ENCODE peak calls at places on chromosomes 12 and 14, in nine cellular contexts. Q is A549; N is HEK293T; G is activated T-cell treated with anti-CD3 and anti-CD28 coated beads, Interleukin-2, amount 50 U/mL, for 72 hours; I is right cardiac atrium; Z is G401; P is left lung; K is mucosa of gallbladder; B is hypothalamus. V is an unnamed sample.

GRCh38 chr12:120598674-120599463 is 17.7 kb upstream of the POP5 start:
- DNase-seq in Q (peak), N (no peak), G (no peak), I (no peak), Z (no peak), P (no peak), K (peak), B (no peak), V (no peak)

GRCh38 chr14:73785336-73785833 is 66.2 kb upstream of the PTGR2 start:
- DNase-seq in Q (peak), N (peak), G (no peak), I (no peak), Z (no peak), P (no peak), K (peak), B (no peak), V (peak)

GRCh38 chr12:31021809-31022492 is 51.7 kb upstream of the DDX11 start:
- DNase-seq in Q (no peak), N (no peak), G (no peak), I (no peak), Z (no peak), P (no peak), K (no peak), B (no peak), V (no peak)

GRCh38 chr12:58487280-58488141 is 432.8 kb downstream of the LRIG3 start:
- DNase-seq in Q (no peak), N (no peak), G (no peak), I (no peak), Z (no peak), P (no peak), K (no peak), B (no peak), V (peak)

GRCh38 chr14:58738189-58738836 is 100.6 kb downstream of the DACT1 start:
- DNase-seq in Q (peak), N (no peak), G (peak), I (no peak), Z (no peak), P (no peak), K (no peak), B (no peak), V (no peak)

GRCh38 chr12:52355181-52355580 is 12.1 kb downstream of the KRT85 start:
- DNase-seq in Q (no peak), N (no peak), G (no peak), I (no peak), Z (no peak), P (no peak), K (no peak), B (no peak), V (no peak)

GRCh38 chr14:72519543-72519942 is 374.4 kb downstream of the DPF3 start:
- DNase-seq in Q (no peak), N (no peak), G (peak), I (no peak), Z (no peak), P (no peak), K (no peak), B (no peak), V (no peak)

GRCh38 chr12:22518067-22518719 is 26.1 kb downstream of the C2CD5 start:
- DNase-seq in Q (peak), N (no peak), G (no peak), I (peak), Z (peak), P (no peak), K (peak), B (no peak), V (no peak)

GRCh38 chr14:77120771-77121743 is 20.5 kb downstream of the ZDHHC22 start:
- DNase-seq in Q (no peak), N (no peak), G (peak), I (peak), Z (peak), P (no peak), K (no peak), B (peak), V (no peak)

GRCh38 chr14:53411110-53411509 is 258.0 kb upstream of the DDHD1 start:
- DNase-seq in Q (no peak), N (no peak), G (no peak), I (no peak), Z (no peak), P (peak), K (no peak), B (no peak), V (no peak)

GRCh38 chr12:68189766-68190700 is 30.5 kb upstream of the IFNG start:
- DNase-seq in Q (no peak), N (no peak), G (peak), I (no peak), Z (no peak), P (no peak), K (no peak), B (no peak), V (no peak)

GRCh38 chr12:115227137-115227615 is 543.2 kb upstream of the TBX3 start:
- DNase-seq in Q (peak), N (no peak), G (no peak), I (peak), Z (no peak), P (no peak), K (no peak), B (no peak), V (no peak)

GRCh38 chr12:54195736-54196347 is 7.1 kb upstream of the SMUG1 start:
- DNase-seq in Q (no peak), N (peak), G (no peak), I (no peak), Z (no peak), P (peak), K (no peak), B (no peak), V (no peak)

GRCh38 chr14:50985816-50986396 is 41.6 kb upstream of the PYGL start:
- DNase-seq in Q (no peak), N (no peak), G (no peak), I (no peak), Z (no peak), P (no peak), K (no peak), B (peak), V (peak)

GRCh38 chr14:33463731-33464130 is 487.1 kb downstream of the EGLN3 start:
- DNase-seq in Q (no peak), N (no peak), G (no peak), I (no peak), Z (no peak), P (no peak), K (no peak), B (no peak), V (no peak)

GRCh38 chr12:70314145-70314544 is 51.9 kb upstream of the KCNMB4 start:
- DNase-seq in Q (no peak), N (no peak), G (no peak), I (no peak), Z (no peak), P (no peak), K (no peak), B (no peak), V (no peak)

GRCh38 chr12:94534761-94535613 is 75.3 kb upstream of the CEP83 start:
- DNase-seq in Q (no peak), N (no peak), G (no peak), I (no peak), Z (no peak), P (no peak), K (peak), B (no peak), V (no peak)

GRCh38 chr12:93200291-93200917 is 177.3 kb upstream of the NUDT4 start:
- DNase-seq in Q (no peak), N (no peak), G (no peak), I (peak), Z (no peak), P (no peak), K (no peak), B (no peak), V (no peak)

GRCh38 chr14:77848031-77848430 is 48.1 kb downstream of the ADCK1 start:
- DNase-seq in Q (no peak), N (no peak), G (no peak), I (no peak), Z (no peak), P (no peak), K (no peak), B (no peak), V (no peak)

GRCh38 chr12:83097656-83098055 is 410.9 kb downstream of the TMTC2 start:
- DNase-seq in Q (no peak), N (no peak), G (no peak), I (no peak), Z (peak), P (no peak), K (no peak), B (no peak), V (peak)

GRCh38 chr12:108563804-108564151 is 1.4 kb downstream of the ISCU start:
- DNase-seq in Q (no peak), N (no peak), G (no peak), I (no peak), Z (no peak), P (no peak), K (no peak), B (no peak), V (no peak)

GRCh38 chr12:47557401-47557800 is 148.4 kb downstream of the RPAP3 start:
- DNase-seq in Q (no peak), N (no peak), G (no peak), I (no peak), Z (peak), P (no peak), K (no peak), B (no peak), V (no peak)